ENCODE peak calls at places on chromosomes 5 and 9, in six cellular contexts. D is neural progenitor cell, L is lung, T is A673, E is fibroblast of pulmonary artery, K is H1. I is an unnamed sample.

GRCh38 chr9:133468777-133469455 is 9.1 kb downstream of the CACFD1 start:
- DNase-seq in D (no peak), L (no peak), T (no peak), E (no peak), K (no peak), I (no peak)

GRCh38 chr9:9054354-9054992 is 1254.9 kb upstream of the DMAC1 start:
- DNase-seq in D (no peak), L (no peak), T (no peak), E (no peak), K (no peak), I (no peak)

GRCh38 chr9:116987902-116988301 is 300.8 kb downstream of the TRIM32 start:
- DNase-seq in D (no peak), L (no peak), T (no peak), E (no peak), K (no peak), I (no peak)

GRCh38 chr9:126861707-126862460 is 1.4 kb downstream of the ZBTB34 start:
- DNase-seq in D (peak; percentile 44), L (no peak), T (peak; percentile 50), E (peak; percentile 57), K (no peak), I (peak; percentile 84)

GRCh38 chr5:165457854-165458481 is 1952.5 kb downstream of the MAT2B start:
- DNase-seq in D (peak; percentile 64), L (no peak), T (peak; percentile 40), E (peak; percentile 44), K (peak; percentile 9), I (peak; percentile 46)

GRCh38 chr5:133367413-133367812 is 244.9 kb downstream of the FSTL4 start:
- DNase-seq in D (no peak), L (no peak), T (no peak), E (no peak), K (no peak), I (no peak)

GRCh38 chr9:99485461-99485860 is 263.4 kb downstream of the SEC61B start:
- DNase-seq in D (no peak), L (no peak), T (no peak), E (no peak), K (no peak), I (peak; percentile 33)

GRCh38 chr5:172868924-172869565 is 35.0 kb downstream of the ERGIC1 start:
- DNase-seq in D (no peak), L (peak; percentile 82), T (no peak), E (peak; percentile 94), K (no peak), I (peak; percentile 95)

GRCh38 chr5:124844371-124844770 is 97.9 kb upstream of the ZNF608 start:
- DNase-seq in D (no peak), L (no peak), T (no peak), E (no peak), K (no peak), I (no peak)

GRCh38 chr5:119322948-119323629 is 32.7 kb upstream of the TNFAIP8 start:
- DNase-seq in D (no peak), L (no peak), T (no peak), E (peak; percentile 36), K (no peak), I (peak; percentile 54)

GRCh38 chr9:72925126-72925810 is 27.6 kb downstream of the ALDH1A1 start:
- DNase-seq in D (no peak), L (no peak), T (peak; percentile 52), E (peak; percentile 94), K (no peak), I (no peak)

DNA sequence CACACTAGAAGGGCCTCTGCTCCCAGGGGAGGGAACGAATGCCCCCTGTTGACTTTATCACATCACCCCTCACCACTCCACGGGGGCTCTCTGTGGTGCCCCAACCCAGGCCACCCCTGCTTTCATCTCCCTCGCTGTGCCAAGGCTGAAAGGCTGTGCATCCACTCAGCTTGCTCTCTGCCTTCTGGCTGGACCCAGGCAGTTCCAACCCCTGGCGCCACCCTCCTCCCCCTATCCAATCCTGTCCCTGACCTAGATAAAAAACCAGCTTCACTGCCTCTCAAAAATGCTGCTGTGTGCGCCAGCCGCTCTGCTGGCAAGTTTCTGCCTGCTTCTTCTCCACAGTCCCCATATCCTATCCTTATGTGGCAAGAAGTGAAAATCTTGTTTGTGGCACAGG is 22.4 kb upstream of the CORO2A start:
- DNase-seq in D (no peak), L (no peak), T (no peak), E (no peak), K (no peak), I (no peak)
- H3K4me3 ChIP-seq in D (no peak overlapping the region), L (no peak overlapping the region), T (no peak overlapping the region), E (no peak overlapping the region), K (no peak overlapping the region), I (no peak overlapping the region)

DNA sequence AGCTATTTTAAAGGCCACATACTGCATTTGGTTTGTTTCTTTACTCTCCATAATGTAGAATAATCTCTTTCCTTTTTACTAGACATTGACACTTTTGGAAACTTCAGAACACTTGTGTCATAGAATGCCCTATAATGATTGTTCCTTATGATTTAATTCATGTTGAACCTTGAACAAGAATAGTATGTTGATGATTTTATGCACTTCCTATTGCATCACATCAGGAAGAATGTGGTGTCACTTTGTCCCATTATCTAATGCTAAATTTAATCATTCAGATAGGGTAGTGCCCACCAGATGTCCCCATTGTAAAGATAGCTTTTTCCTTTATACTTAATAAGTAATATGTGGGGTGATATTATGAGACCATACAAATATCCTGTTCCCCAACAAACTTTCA is 19.4 kb upstream of the DEPDC1B start:
- DNase-seq in D (no peak), L (no peak), T (no peak), E (no peak), K (no peak), I (no peak)
- TF ChIP-seq CTCF in D (no peak), L (no peak), T (no peak), E (no peak), K (no peak), I (no peak)

DNA sequence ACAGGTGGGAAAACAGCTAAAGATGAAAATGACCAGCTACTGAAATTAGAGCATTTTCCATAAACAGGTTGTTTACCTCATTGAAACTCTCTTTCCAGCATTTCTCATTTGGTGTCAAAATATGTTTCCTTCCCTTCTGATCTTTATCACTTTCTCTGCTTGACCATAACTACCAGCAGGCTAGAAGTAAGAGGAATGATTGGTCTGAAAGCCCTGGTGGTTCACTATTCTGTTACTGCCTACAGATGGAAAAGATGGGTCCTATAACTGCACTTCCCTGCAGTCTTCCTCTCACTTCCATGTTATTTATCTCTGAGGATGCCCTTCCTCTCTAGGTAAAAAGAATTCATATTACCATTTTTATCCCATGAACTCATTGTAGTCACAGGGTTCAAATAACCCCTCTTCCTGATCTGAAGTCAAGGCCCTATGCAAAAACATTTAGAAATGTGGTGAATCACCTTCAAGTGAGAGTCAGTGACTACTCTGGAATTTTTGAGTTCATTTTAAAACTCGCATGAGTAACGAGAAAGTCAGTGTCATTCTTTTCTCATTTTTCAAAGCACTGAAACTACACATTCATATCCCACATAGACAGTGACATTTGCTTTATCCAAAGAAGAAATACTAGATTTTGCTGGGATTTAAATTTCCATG is 51.6 kb downstream of the ZNF474 start:
- DNase-seq in D (no peak), L (no peak), T (no peak), E (peak; percentile 80), K (no peak), I (peak; percentile 50)
- H3K4me3 ChIP-seq in D (no peak overlapping the region), L (no peak overlapping the region), T (no peak overlapping the region), E (no peak overlapping the region), K (no peak overlapping the region), I (no peak overlapping the region)

DNA sequence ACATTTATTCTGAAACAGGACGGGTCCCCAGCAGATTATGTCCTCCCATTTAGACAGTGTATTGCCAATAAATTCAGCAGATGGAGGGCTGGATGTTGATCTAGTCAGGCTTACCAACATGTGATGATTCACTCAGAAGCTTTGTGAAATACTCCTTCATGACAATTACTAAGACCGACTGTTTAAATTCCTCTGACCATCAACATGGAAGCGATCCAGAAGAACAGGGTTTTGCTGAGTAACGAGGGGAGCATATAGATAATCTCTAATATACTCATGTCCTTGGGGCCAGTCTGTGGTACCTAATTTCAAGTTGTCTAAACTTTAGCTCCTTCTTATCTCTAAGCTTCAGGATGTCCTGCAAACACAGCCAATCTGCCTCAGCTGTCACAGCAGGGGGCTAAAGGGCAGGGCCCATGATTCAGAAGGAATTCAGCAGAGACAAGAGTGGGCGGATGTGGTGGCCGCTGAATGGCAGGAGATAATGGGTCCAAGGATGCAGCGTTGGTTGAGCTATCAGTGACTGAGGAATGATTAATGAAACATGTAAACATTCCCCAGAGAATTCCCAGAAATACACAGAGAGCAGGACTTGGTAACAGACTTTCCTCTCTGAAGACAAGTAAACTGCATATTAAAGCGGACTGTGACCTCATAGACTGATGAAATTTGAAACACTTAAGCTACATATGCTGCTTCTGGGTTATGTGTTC is 109.4 kb downstream of the ANKRD55 start:
- DNase-seq in D (peak; percentile 69), L (peak; percentile 59), T (peak; percentile 70), E (peak; percentile 99), K (peak; percentile 31), I (peak; percentile 100)
- TF ChIP-seq CTCF in D (no peak), L (no peak), T (no peak), E (no peak), K (no peak), I (no peak)

GRCh38 chr5:63963926-63964325 is 1.7 kb upstream of the HTR1A start:
- DNase-seq in D (no peak), L (no peak), T (no peak), E (no peak), K (no peak), I (no peak)

GRCh38 chr5:63963080-63963735 is 963 bp upstream of the HTR1A start:
- DNase-seq in D (peak; percentile 95), L (peak; percentile 39), T (peak; percentile 78), E (peak; percentile 83), K (no peak), I (peak; percentile 68)

GRCh38 chr5:63961125-63961597 is 1.1 kb downstream of the HTR1A start:
- DNase-seq in D (no peak), L (no peak), T (no peak), E (no peak), K (no peak), I (no peak)

GRCh38 chr5:63961598-63962161 is 565 bp downstream of the HTR1A start:
- DNase-seq in D (peak; percentile 75), L (no peak), T (no peak), E (no peak), K (no peak), I (no peak)

DNA sequence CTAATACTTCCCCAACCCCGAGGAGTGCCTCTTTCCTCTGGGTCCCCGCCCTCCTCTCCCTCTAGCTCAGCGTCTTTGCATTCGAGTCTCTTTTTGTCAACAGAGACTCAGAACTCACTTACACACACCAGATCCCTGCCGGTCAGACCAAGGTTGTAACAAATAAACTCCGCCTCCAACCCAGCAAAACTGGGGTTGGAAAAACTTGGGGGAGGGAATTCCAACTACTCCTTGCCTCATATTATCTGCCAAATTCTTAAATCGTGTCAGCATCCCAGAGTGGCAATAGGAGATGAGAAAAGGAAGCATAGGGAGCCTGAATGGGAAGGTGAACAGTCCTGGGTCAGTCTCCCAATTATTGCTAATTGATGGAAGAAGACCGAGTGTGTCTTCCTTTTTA is at the start of gene HTR1A:
- DNase-seq in D (peak; percentile 39), L (no peak), T (no peak), E (no peak), K (no peak), I (no peak)
- H3K4me3 ChIP-seq in D (peak within 1 kb of the TSS; percentile 45), L (no peak within 1 kb of the TSS), T (no peak within 1 kb of the TSS), E (no peak within 1 kb of the TSS), K (peak within 1 kb of the TSS; percentile 64), I (no peak within 1 kb of the TSS)

DNA sequence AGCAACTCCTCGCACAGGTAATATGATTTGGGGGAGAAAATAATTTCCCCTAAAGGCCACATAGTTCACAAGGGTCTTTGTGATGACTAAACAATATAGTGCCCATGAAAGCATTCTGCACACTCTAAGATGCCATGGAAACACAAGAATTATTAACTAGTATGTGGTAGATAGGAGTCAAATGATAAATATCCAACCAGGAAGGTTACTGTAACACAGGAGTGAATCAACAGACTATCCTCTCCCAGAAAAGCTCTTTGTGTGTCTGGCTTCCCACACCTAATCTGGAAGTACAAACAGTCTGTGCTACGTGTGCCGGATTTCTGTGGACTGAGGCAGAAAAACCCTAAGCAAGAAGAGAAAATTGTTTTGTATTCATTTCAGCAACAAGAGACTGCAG is 70.0 kb downstream of the OTP start:
- DNase-seq in D (no peak), L (no peak), T (no peak), E (no peak), K (no peak), I (no peak)
- TF ChIP-seq CTCF in D (no peak), L (no peak), T (no peak), E (no peak), K (no peak), I (no peak)

I was measured in fibroblast of villous mesenchyme.